ENCODE peak calls at places on chromosomes 6 and 20, in nine cellular contexts. One of them, this sample, is unnamed.

GRCh38 chr6:142822383-142822782 is 122.6 kb downstream of the HIVEP2 start:
- DNase-seq in CD4-positive, alpha-beta T cell: no peak
- DNase-seq in ovary: no peak
- DNase-seq in HepG2: no peak
- DNase-seq in GM12878: no peak
- DNase-seq in transverse colon: no peak
- DNase-seq in hepatocyte: no peak
- DNase-seq in spleen: no peak
- DNase-seq in HL-60: no peak
- DNase-seq in this sample: no peak

GRCh38 chr6:84309336-84309735 is 81.9 kb upstream of the CEP162 start:
- DNase-seq in CD4-positive, alpha-beta T cell: no peak
- DNase-seq in ovary: no peak
- DNase-seq in HepG2: no peak
- DNase-seq in GM12878: no peak
- DNase-seq in transverse colon: no peak
- DNase-seq in hepatocyte: no peak
- DNase-seq in spleen: no peak
- DNase-seq in HL-60: no peak
- DNase-seq in this sample: no peak

GRCh38 chr6:55567558-55567957 is 11.4 kb downstream of the HMGCLL1 start:
- DNase-seq in CD4-positive, alpha-beta T cell: no peak
- DNase-seq in ovary: no peak
- DNase-seq in HepG2: no peak
- DNase-seq in GM12878: no peak
- DNase-seq in transverse colon: no peak
- DNase-seq in hepatocyte: no peak
- DNase-seq in spleen: no peak
- DNase-seq in HL-60: no peak
- DNase-seq in this sample: no peak

GRCh38 chr6:14110001-14110818 is 7.4 kb upstream of the CD83 start:
- DNase-seq in CD4-positive, alpha-beta T cell: no peak
- DNase-seq in ovary: no peak
- DNase-seq in HepG2: no peak
- DNase-seq in GM12878: peak; percentile 92
- DNase-seq in transverse colon: no peak
- DNase-seq in hepatocyte: no peak
- DNase-seq in spleen: no peak
- DNase-seq in HL-60: no peak
- DNase-seq in this sample: no peak

GRCh38 chr6:110173506-110174132 is 5.9 kb downstream of the WASF1 start:
- DNase-seq in CD4-positive, alpha-beta T cell: no peak
- DNase-seq in ovary: no peak
- DNase-seq in HepG2: peak; percentile 33
- DNase-seq in GM12878: no peak
- DNase-seq in transverse colon: no peak
- DNase-seq in hepatocyte: no peak
- DNase-seq in spleen: no peak
- DNase-seq in HL-60: no peak
- DNase-seq in this sample: no peak

GRCh38 chr6:56802570-56802969 is 152.3 kb upstream of the BEND6 start:
- DNase-seq in CD4-positive, alpha-beta T cell: no peak
- DNase-seq in ovary: no peak
- DNase-seq in HepG2: peak; percentile 68
- DNase-seq in GM12878: no peak
- DNase-seq in transverse colon: no peak
- DNase-seq in hepatocyte: no peak
- DNase-seq in spleen: no peak
- DNase-seq in HL-60: no peak
- DNase-seq in this sample: no peak

GRCh38 chr6:72218125-72218524 is 331.8 kb downstream of the RIMS1 start:
- DNase-seq in CD4-positive, alpha-beta T cell: no peak
- DNase-seq in ovary: no peak
- DNase-seq in HepG2: peak; percentile 17
- DNase-seq in GM12878: no peak
- DNase-seq in transverse colon: no peak
- DNase-seq in hepatocyte: peak; percentile 64
- DNase-seq in spleen: no peak
- DNase-seq in HL-60: no peak
- DNase-seq in this sample: no peak

GRCh38 chr6:74891358-74891811 is 314.5 kb downstream of the COL12A1 start:
- DNase-seq in CD4-positive, alpha-beta T cell: no peak
- DNase-seq in ovary: peak; percentile 61
- DNase-seq in HepG2: no peak
- DNase-seq in GM12878: no peak
- DNase-seq in transverse colon: no peak
- DNase-seq in hepatocyte: no peak
- DNase-seq in spleen: no peak
- DNase-seq in HL-60: no peak
- DNase-seq in this sample: peak; percentile 82

GRCh38 chr6:43368517-43369160 is 808 bp downstream of the ZNF318 start:
- DNase-seq in CD4-positive, alpha-beta T cell: peak; percentile 2
- DNase-seq in ovary: peak; percentile 57
- DNase-seq in HepG2: peak; percentile 29
- DNase-seq in GM12878: no peak
- DNase-seq in transverse colon: peak; percentile 50
- DNase-seq in hepatocyte: peak; percentile 78
- DNase-seq in spleen: peak; percentile 89
- DNase-seq in HL-60: peak; percentile 23
- DNase-seq in this sample: peak; percentile 73

GRCh38 chr20:1423625-1424106 is 30.8 kb upstream of the FKBP1A start:
- DNase-seq in CD4-positive, alpha-beta T cell: no peak
- DNase-seq in ovary: no peak
- DNase-seq in HepG2: peak; percentile 92
- DNase-seq in GM12878: no peak
- DNase-seq in transverse colon: peak; percentile 65
- DNase-seq in hepatocyte: peak; percentile 84
- DNase-seq in spleen: no peak
- DNase-seq in HL-60: peak; percentile 57
- DNase-seq in this sample: no peak

GRCh38 chr6:322205-322930 is 30.1 kb downstream of the DUSP22 start:
- DNase-seq in CD4-positive, alpha-beta T cell: no peak
- DNase-seq in ovary: no peak
- DNase-seq in HepG2: no peak
- DNase-seq in GM12878: no peak
- DNase-seq in transverse colon: peak; percentile 9
- DNase-seq in hepatocyte: no peak
- DNase-seq in spleen: no peak
- DNase-seq in HL-60: no peak
- DNase-seq in this sample: peak; percentile 32

GRCh38 chr6:138757131-138757530 is 16.4 kb upstream of the CCDC28A start:
- DNase-seq in CD4-positive, alpha-beta T cell: no peak
- DNase-seq in ovary: no peak
- DNase-seq in HepG2: no peak
- DNase-seq in GM12878: no peak
- DNase-seq in transverse colon: no peak
- DNase-seq in hepatocyte: peak; percentile 26
- DNase-seq in spleen: no peak
- DNase-seq in HL-60: no peak
- DNase-seq in this sample: no peak

GRCh38 chr20:54275359-54276108 is 67.6 kb downstream of the PFDN4 start:
- DNase-seq in CD4-positive, alpha-beta T cell: no peak
- DNase-seq in ovary: no peak
- DNase-seq in HepG2: no peak
- DNase-seq in GM12878: no peak
- DNase-seq in transverse colon: no peak
- DNase-seq in hepatocyte: no peak
- DNase-seq in spleen: no peak
- DNase-seq in HL-60: no peak
- DNase-seq in this sample: no peak

GRCh38 chr20:8209061-8209460 is 77.0 kb downstream of the PLCB1 start:
- DNase-seq in CD4-positive, alpha-beta T cell: no peak
- DNase-seq in ovary: no peak
- DNase-seq in HepG2: no peak
- DNase-seq in GM12878: peak; percentile 32
- DNase-seq in transverse colon: no peak
- DNase-seq in hepatocyte: no peak
- DNase-seq in spleen: no peak
- DNase-seq in HL-60: no peak
- DNase-seq in this sample: no peak

GRCh38 chr20:8205996-8206395 is 73.9 kb downstream of the PLCB1 start:
- DNase-seq in CD4-positive, alpha-beta T cell: no peak
- DNase-seq in ovary: no peak
- DNase-seq in HepG2: peak; percentile 95
- DNase-seq in GM12878: no peak
- DNase-seq in transverse colon: no peak
- DNase-seq in hepatocyte: no peak
- DNase-seq in spleen: no peak
- DNase-seq in HL-60: no peak
- DNase-seq in this sample: no peak

GRCh38 chr20:8200220-8200619 is 68.2 kb downstream of the PLCB1 start:
- DNase-seq in CD4-positive, alpha-beta T cell: no peak
- DNase-seq in ovary: no peak
- DNase-seq in HepG2: no peak
- DNase-seq in GM12878: no peak
- DNase-seq in transverse colon: no peak
- DNase-seq in hepatocyte: no peak
- DNase-seq in spleen: no peak
- DNase-seq in HL-60: no peak
- DNase-seq in this sample: no peak

DNA sequence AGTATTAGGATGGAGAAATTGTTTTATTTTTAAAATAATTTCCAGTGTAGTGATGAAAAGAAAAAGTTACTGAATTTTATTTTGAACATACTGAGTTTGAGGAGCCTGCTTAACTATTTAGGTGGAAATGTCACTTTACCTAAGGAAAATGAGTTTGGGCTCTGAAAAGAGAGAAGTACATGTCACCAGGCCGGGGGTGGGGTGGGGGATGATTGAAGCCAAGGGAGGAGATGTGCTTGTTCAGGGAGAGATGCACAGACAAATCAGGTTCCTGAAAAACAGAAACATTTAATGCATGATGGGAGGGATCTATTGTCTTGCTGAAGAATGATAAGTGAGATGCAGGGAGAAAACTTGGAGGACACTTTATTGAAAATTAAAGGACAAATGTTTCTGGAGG is 71.3 kb downstream of the PLCB1 start:
- DNase-seq in CD4-positive, alpha-beta T cell: no peak
- DNase-seq in ovary: no peak
- DNase-seq in HepG2: no peak
- DNase-seq in GM12878: no peak
- DNase-seq in transverse colon: no peak
- DNase-seq in hepatocyte: no peak
- DNase-seq in spleen: no peak
- DNase-seq in HL-60: no peak
- DNase-seq in this sample: no peak
- H3K27ac ChIP-seq in CD4-positive, alpha-beta T cell: no peak overlapping the region
- H3K27ac ChIP-seq in ovary: no peak overlapping the region
- H3K27ac ChIP-seq in HepG2: no peak overlapping the region
- H3K27ac ChIP-seq in GM12878: no peak overlapping the region
- H3K27ac ChIP-seq in transverse colon: no peak overlapping the region
- H3K27ac ChIP-seq in hepatocyte: no peak overlapping the region
- H3K27ac ChIP-seq in spleen: no peak overlapping the region
- H3K27ac ChIP-seq in HL-60: no peak overlapping the region
- H3K27ac ChIP-seq in this sample: no peak overlapping the region

GRCh38 chr6:30883476-30883742 is 910 bp upstream of the DDR1 start:
- DNase-seq in CD4-positive, alpha-beta T cell: no peak
- DNase-seq in ovary: no peak
- DNase-seq in HepG2: no peak
- DNase-seq in GM12878: no peak
- DNase-seq in transverse colon: no peak
- DNase-seq in hepatocyte: no peak
- DNase-seq in spleen: no peak
- DNase-seq in HL-60: no peak
- DNase-seq in this sample: no peak
- H3K27ac ChIP-seq in CD4-positive, alpha-beta T cell: peak overlapping the region; percentile 29
- H3K27ac ChIP-seq in ovary: peak overlapping the region; percentile 87
- H3K27ac ChIP-seq in HepG2: peak overlapping the region; percentile 44
- H3K27ac ChIP-seq in GM12878: peak overlapping the region; percentile 81
- H3K27ac ChIP-seq in transverse colon: peak overlapping the region; percentile 94
- H3K27ac ChIP-seq in hepatocyte: peak overlapping the region; percentile 100
- H3K27ac ChIP-seq in spleen: peak overlapping the region; percentile 86
- H3K27ac ChIP-seq in HL-60: no peak overlapping the region
- H3K27ac ChIP-seq in this sample: peak overlapping the region; percentile 94

DNA sequence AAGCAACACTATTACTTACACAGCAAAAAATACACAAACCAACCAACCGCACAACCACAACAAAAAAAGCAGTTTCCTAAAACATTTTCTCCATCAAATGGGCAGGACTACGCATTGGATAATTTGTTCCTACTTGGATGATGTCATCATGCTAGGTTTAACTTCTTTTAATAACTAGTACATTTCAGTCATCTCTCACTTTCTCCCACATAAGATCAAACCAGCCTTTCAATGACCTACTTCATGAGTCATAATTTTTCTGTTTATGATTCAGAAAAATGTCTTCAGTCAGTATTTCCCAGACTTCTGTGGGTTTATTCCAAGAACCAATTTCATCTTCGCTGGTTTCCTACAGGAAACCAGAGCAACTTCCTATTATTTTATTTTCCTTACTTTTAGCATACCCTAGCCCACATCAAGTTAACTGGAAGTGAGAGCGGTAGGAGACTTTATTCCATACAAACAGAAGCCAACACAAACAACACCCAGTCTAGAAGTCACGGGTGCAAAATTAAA is 134.2 kb downstream of the GMDS start:
- DNase-seq in CD4-positive, alpha-beta T cell: no peak
- DNase-seq in ovary: no peak
- DNase-seq in HepG2: no peak
- DNase-seq in GM12878: peak; percentile 27
- DNase-seq in transverse colon: no peak
- DNase-seq in hepatocyte: no peak
- DNase-seq in spleen: no peak
- DNase-seq in HL-60: no peak
- DNase-seq in this sample: no peak
- H3K27ac ChIP-seq in CD4-positive, alpha-beta T cell: no peak overlapping the region
- H3K27ac ChIP-seq in ovary: no peak overlapping the region
- H3K27ac ChIP-seq in HepG2: no peak overlapping the region
- H3K27ac ChIP-seq in GM12878: peak overlapping the region; percentile 51
- H3K27ac ChIP-seq in transverse colon: no peak overlapping the region
- H3K27ac ChIP-seq in hepatocyte: no peak overlapping the region
- H3K27ac ChIP-seq in spleen: no peak overlapping the region
- H3K27ac ChIP-seq in HL-60: no peak overlapping the region
- H3K27ac ChIP-seq in this sample: no peak overlapping the region

GRCh38 chr20:45343445-45343866 is 4.8 kb downstream of the SDC4 start:
- DNase-seq in CD4-positive, alpha-beta T cell: no peak
- DNase-seq in ovary: no peak
- DNase-seq in HepG2: peak; percentile 76
- DNase-seq in GM12878: no peak
- DNase-seq in transverse colon: peak; percentile 72
- DNase-seq in hepatocyte: peak; percentile 76
- DNase-seq in spleen: no peak
- DNase-seq in HL-60: no peak
- DNase-seq in this sample: no peak

GRCh38 chr20:45343867-45344721 is 4.1 kb downstream of the SDC4 start:
- DNase-seq in CD4-positive, alpha-beta T cell: no peak
- DNase-seq in ovary: no peak
- DNase-seq in HepG2: peak; percentile 97
- DNase-seq in GM12878: no peak
- DNase-seq in transverse colon: peak; percentile 76
- DNase-seq in hepatocyte: peak; percentile 85
- DNase-seq in spleen: no peak
- DNase-seq in HL-60: no peak
- DNase-seq in this sample: peak; percentile 88

GRCh38 chr20:45341579-45341938 is 6.7 kb downstream of the SDC4 start:
- DNase-seq in CD4-positive, alpha-beta T cell: no peak
- DNase-seq in ovary: no peak
- DNase-seq in HepG2: no peak
- DNase-seq in GM12878: no peak
- DNase-seq in transverse colon: no peak
- DNase-seq in hepatocyte: no peak
- DNase-seq in spleen: no peak
- DNase-seq in HL-60: no peak
- DNase-seq in this sample: no peak

GRCh38 chr20:45341939-45342862 is 6.0 kb downstream of the SDC4 start:
- DNase-seq in CD4-positive, alpha-beta T cell: no peak
- DNase-seq in ovary: peak; percentile 48
- DNase-seq in HepG2: peak; percentile 94
- DNase-seq in GM12878: no peak
- DNase-seq in transverse colon: peak; percentile 53
- DNase-seq in hepatocyte: peak; percentile 90
- DNase-seq in spleen: no peak
- DNase-seq in HL-60: no peak
- DNase-seq in this sample: peak; percentile 89

GRCh38 chr20:45342863-45343444 is 5.3 kb downstream of the SDC4 start:
- DNase-seq in CD4-positive, alpha-beta T cell: no peak
- DNase-seq in ovary: no peak
- DNase-seq in HepG2: no peak
- DNase-seq in GM12878: no peak
- DNase-seq in transverse colon: no peak
- DNase-seq in hepatocyte: no peak
- DNase-seq in spleen: no peak
- DNase-seq in HL-60: no peak
- DNase-seq in this sample: no peak
- H3K27ac ChIP-seq in CD4-positive, alpha-beta T cell: no peak overlapping the region
- H3K27ac ChIP-seq in ovary: peak overlapping the region; percentile 45
- H3K27ac ChIP-seq in HepG2: peak overlapping the region; percentile 80
- H3K27ac ChIP-seq in GM12878: no peak overlapping the region
- H3K27ac ChIP-seq in transverse colon: peak overlapping the region; percentile 95
- H3K27ac ChIP-seq in hepatocyte: peak overlapping the region; percentile 96
- H3K27ac ChIP-seq in spleen: peak overlapping the region; percentile 53
- H3K27ac ChIP-seq in HL-60: no peak overlapping the region
- H3K27ac ChIP-seq in this sample: peak overlapping the region; percentile 98

This sample was measured in sigmoid colon.